ENCODE peak calls at places on chromosomes 5 and 9, in eight cellular contexts. U, M, E, Y, Z, O, D and R are unnamed samples.

GRCh38 chr5:38556599-38557308 is at the start of gene LIFR:
- DNase-seq in U (peak), M (peak), E (peak), Y (no peak), Z (peak), O (peak), D (peak), R (peak)

GRCh38 chr5:77218263-77218662 is 7.8 kb downstream of the PDE8B start:
- DNase-seq in U (no peak), M (peak), E (no peak), Y (no peak), Z (no peak), O (no peak), D (no peak), R (no peak)

GRCh38 chr9:126860757-126861466 is 473 bp downstream of the ZBTB34 start:
- DNase-seq in U (no peak), M (peak), E (no peak), Y (no peak), Z (no peak), O (peak), D (no peak), R (peak)

GRCh38 chr9:87957839-87958238 is 16.5 kb downstream of the CDK20 start:
- DNase-seq in U (no peak), M (no peak), E (no peak), Y (peak), Z (no peak), O (no peak), D (no peak), R (no peak)

GRCh38 chr5:36958612-36959011 is 82.0 kb downstream of the NIPBL start:
- DNase-seq in U (no peak), M (no peak), E (no peak), Y (no peak), Z (no peak), O (no peak), D (no peak), R (no peak)

GRCh38 chr5:53008751-53009150 is 19.6 kb downstream of the ITGA2 start:
- DNase-seq in U (no peak), M (peak), E (no peak), Y (peak), Z (no peak), O (no peak), D (no peak), R (peak)

GRCh38 chr9:131981116-131981847 is 98.4 kb downstream of the MED27 start:
- DNase-seq in U (no peak), M (no peak), E (no peak), Y (no peak), Z (no peak), O (no peak), D (no peak), R (no peak)

GRCh38 chr5:83000448-83000847 is 76.7 kb downstream of the TMEM167A start:
- DNase-seq in U (no peak), M (peak), E (no peak), Y (no peak), Z (no peak), O (no peak), D (no peak), R (no peak)

GRCh38 chr9:83238871-83239624 is 176.1 kb upstream of the RASEF start:
- DNase-seq in U (peak), M (peak), E (no peak), Y (peak), Z (no peak), O (no peak), D (no peak), R (no peak)

GRCh38 chr5:73540192-73540591 is 25.2 kb downstream of the ANKRA2 start:
- DNase-seq in U (no peak), M (peak), E (no peak), Y (no peak), Z (no peak), O (no peak), D (peak), R (no peak)

GRCh38 chr9:129394011-129394919 is 216.2 kb upstream of the IER5L start:
- DNase-seq in U (peak), M (no peak), E (peak), Y (no peak), Z (no peak), O (no peak), D (no peak), R (no peak)

GRCh38 chr9:15271403-15271802 is 35.6 kb downstream of the TTC39B start:
- DNase-seq in U (no peak), M (no peak), E (no peak), Y (no peak), Z (no peak), O (no peak), D (no peak), R (no peak)

GRCh38 chr5:78308689-78309088 is 14.2 kb upstream of the AP3B1 start:
- DNase-seq in U (no peak), M (no peak), E (no peak), Y (no peak), Z (no peak), O (no peak), D (no peak), R (no peak)

GRCh38 chr9:34520096-34520495 is 2.7 kb downstream of the ENHO start:
- DNase-seq in U (no peak), M (no peak), E (no peak), Y (no peak), Z (no peak), O (no peak), D (no peak), R (no peak)

GRCh38 chr9:131036529-131037335 is 27.8 kb downstream of the LAMC3 start:
- DNase-seq in U (no peak), M (no peak), E (no peak), Y (no peak), Z (no peak), O (no peak), D (no peak), R (no peak)

GRCh38 chr9:128341435-128341849 is 1.1 kb downstream of the SLC27A4 start:
- DNase-seq in U (peak), M (peak), E (no peak), Y (peak), Z (peak), O (peak), D (no peak), R (peak)

GRCh38 chr9:78613006-78613405 is 316.1 kb downstream of the PSAT1 start:
- DNase-seq in U (no peak), M (no peak), E (no peak), Y (no peak), Z (no peak), O (no peak), D (no peak), R (no peak)

GRCh38 chr5:123549256-123549904 is 37.4 kb downstream of the CSNK1G3 start:
- DNase-seq in U (no peak), M (no peak), E (no peak), Y (no peak), Z (no peak), O (peak), D (no peak), R (peak)

GRCh38 chr5:136408996-136409395 is 43.7 kb upstream of the TRPC7 start:
- DNase-seq in U (no peak), M (peak), E (no peak), Y (no peak), Z (no peak), O (no peak), D (no peak), R (no peak)

GRCh38 chr5:855771-856530 is 5.2 kb upstream of the ZDHHC11 start:
- DNase-seq in U (no peak), M (peak), E (no peak), Y (no peak), Z (no peak), O (no peak), D (no peak), R (no peak)

GRCh38 chr9:87280421-87280820 is 217.2 kb upstream of the DAPK1 start:
- DNase-seq in U (no peak), M (peak), E (no peak), Y (no peak), Z (no peak), O (no peak), D (no peak), R (no peak)